ENCODE peak calls at places on chromosomes 7 and 10, in ten cellular contexts. D is cardiac muscle cell; Z is CD8-positive, alpha-beta T cell; C is PC-3; J is stomach; Y is kidney; L is astrocyte of the spinal cord; Q is heart right ventricle; K is foreskin fibroblast; G is A549. R is an unnamed sample.

GRCh38 chr7:143299840-143300239 is 11.7 kb downstream of the CASP2 start:
- DNase-seq in C (peak), Z (peak), J (peak), K (peak), G (peak), Y (no peak), L (no peak), D (peak), Q (peak), R (no peak)

GRCh38 chr10:100519321-100520051 is at the start of gene SEC31B:
- DNase-seq in Y (peak), C (no peak), J (peak), L (no peak), D (peak), Z (no peak), Q (peak), K (peak), G (no peak), R (no peak)

GRCh38 chr10:126867567-126868365 is 37.5 kb upstream of the DOCK1 start:
- DNase-seq in C (peak), Q (no peak), G (no peak), Y (no peak), K (peak), J (no peak), L (peak), Z (no peak), D (no peak), R (peak)

GRCh38 chr7:102983602-102984001 is 70.8 kb downstream of the LRRC17 start:
- DNase-seq in L (no peak), Z (no peak), Q (no peak), D (no peak), K (no peak), Y (no peak), C (no peak), J (no peak), G (no peak), R (no peak)

GRCh38 chr7:41029072-41029492 is 673.8 kb downstream of the INHBA start:
- DNase-seq in D (no peak), K (peak), C (peak), Q (no peak), Z (no peak), L (peak), J (no peak), G (peak), Y (no peak), R (peak)

GRCh38 chr7:83520706-83521105 is 128.2 kb downstream of the SEMA3E start:
- DNase-seq in D (no peak), Z (no peak), L (no peak), J (no peak), K (no peak), Q (no peak), Y (no peak), G (no peak), C (no peak), R (no peak)

GRCh38 chr7:43758861-43759683 is 592 bp downstream of the BLVRA start:
- DNase-seq in Y (no peak), Q (peak), G (no peak), C (peak), L (peak), K (peak), D (peak), Z (peak), J (peak), R (no peak)

GRCh38 chr7:84194484-84195260 is at the start of gene SEMA3A:
- DNase-seq in C (peak), Q (no peak), Y (no peak), D (peak), K (peak), Z (no peak), G (peak), J (no peak), L (peak), R (peak)

GRCh38 chr7:36281945-36282727 is 107.5 kb upstream of the ANLN start:
- DNase-seq in Y (no peak), K (peak), C (no peak), D (no peak), Q (no peak), Z (no peak), L (peak), G (no peak), J (no peak), R (no peak)

GRCh38 chr10:3828404-3829192 is 43.6 kb upstream of the KLF6 start:
- DNase-seq in C (peak), D (no peak), Q (no peak), G (no peak), K (peak), L (peak), Y (no peak), Z (no peak), J (no peak), R (no peak)

DNA sequence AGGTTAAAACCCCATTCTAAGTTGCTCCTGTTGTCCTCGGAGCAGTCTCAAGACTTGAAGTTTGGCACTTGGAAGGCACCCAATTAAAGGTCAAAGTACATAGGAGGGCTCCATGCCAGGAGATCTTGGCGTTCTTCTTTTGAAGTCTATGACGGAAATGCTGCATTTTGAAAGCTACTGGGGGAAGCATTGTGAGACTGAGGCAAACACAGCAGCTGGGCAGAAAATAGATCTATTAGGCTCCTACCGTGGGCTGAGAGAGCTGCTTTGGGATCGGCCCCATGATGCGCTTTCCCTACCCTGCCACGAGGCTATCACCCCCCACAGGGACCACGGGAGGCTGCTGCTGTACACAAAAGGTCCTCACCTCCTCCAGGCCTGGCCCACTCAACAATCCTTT is 20.0 kb downstream of the KIAA1549 start:
- DNase-seq in J (peak), K (peak), C (no peak), Q (no peak), Z (no peak), G (peak), D (no peak), Y (no peak), L (peak), R (no peak)
- H3K4me3 ChIP-seq in J (no peak), K (no peak), C (no peak), Q (no peak), Z (no peak), G (no peak), D (no peak), Y (peak), L (no peak), R (no peak)

GRCh38 chr7:107169120-107170050 is 582 bp downstream of the HBP1 start:
- DNase-seq in Z (peak), L (peak), K (peak), G (peak), Y (peak), Q (peak), C (peak), J (peak), D (peak), R (peak)
- TF ChIP-seq CTCF in Z (no peak), L (no peak), K (no peak), G (no peak), Y (peak), Q (no peak), C (no peak), J (no peak), D (no peak), R (no peak)

DNA sequence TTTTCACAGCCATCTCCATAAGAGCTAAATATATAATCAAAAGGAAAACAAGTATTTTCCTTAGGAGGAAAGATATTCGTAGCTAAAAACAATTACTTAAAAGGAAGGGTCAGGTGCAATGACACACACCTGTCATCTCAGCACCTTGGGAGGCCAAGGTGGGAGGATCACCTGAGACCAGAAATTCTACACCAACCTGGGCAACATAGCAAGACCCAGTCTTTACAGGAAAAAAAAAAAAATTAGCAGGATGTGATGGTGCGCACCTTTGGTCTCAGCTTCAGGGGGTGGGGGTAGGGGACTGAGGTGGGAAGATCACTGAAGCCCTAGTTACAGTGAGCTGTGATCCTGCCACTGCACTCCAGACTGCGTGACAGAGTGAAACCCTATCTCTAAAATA is 11.9 kb downstream of the TNPO3 start:
- DNase-seq in D (no peak), Z (no peak), K (no peak), G (no peak), J (no peak), L (no peak), C (no peak), Q (no peak), Y (no peak), R (no peak)
- H3K4me3 ChIP-seq in D (no peak), Z (no peak), K (no peak), G (no peak), J (no peak), L (no peak), C (no peak), Q (no peak), Y (no peak), R (no peak)

DNA sequence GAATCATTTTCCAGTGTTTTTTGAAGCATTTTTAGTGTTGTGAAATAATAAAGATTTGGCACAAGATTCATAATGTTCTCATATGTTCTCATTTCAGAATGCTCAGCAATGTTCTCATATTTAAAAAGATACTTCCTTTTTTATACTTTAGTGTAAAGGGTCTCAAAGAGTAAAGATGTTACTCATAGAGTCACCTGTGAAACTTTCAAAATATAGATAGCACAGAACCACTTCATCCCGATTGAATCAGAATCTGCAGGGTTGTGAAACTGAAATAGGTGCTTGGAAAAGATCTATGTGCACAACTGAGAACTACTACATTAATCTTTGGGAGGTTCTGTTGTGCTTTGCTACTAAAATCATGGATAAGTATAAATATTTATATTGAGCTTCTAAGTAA is 144.7 kb downstream of the MDFIC start:
- DNase-seq in J (no peak), D (no peak), K (no peak), C (no peak), Q (no peak), G (no peak), L (no peak), Z (no peak), Y (no peak), R (no peak)
- TF ChIP-seq CTCF in J (no peak), D (no peak), K (no peak), C (no peak), Q (no peak), G (no peak), L (no peak), Z (no peak), Y (no peak), R (no peak)

GRCh38 chr7:112985377-112985987 is 101.1 kb downstream of the GPR85 start:
- DNase-seq in J (no peak), D (peak), Q (no peak), Y (no peak), L (peak), Z (no peak), G (no peak), C (peak), K (peak), R (peak)
- H3K4me3 ChIP-seq in J (no peak), D (no peak), Q (no peak), Y (no peak), L (peak), Z (no peak), G (no peak), C (no peak), K (no peak), R (no peak)

GRCh38 chr10:130038019-130038555 is 72.5 kb downstream of the C10orf143 start:
- DNase-seq in C (no peak), K (no peak), Z (no peak), D (no peak), Q (no peak), Y (no peak), J (no peak), G (no peak), L (no peak), R (no peak)
- TF ChIP-seq CTCF in C (no peak), K (no peak), Z (no peak), D (no peak), Q (no peak), Y (no peak), J (no peak), G (no peak), L (no peak), R (no peak)

GRCh38 chr10:5775705-5776104 is 37.5 kb downstream of the GDI2 start:
- DNase-seq in Y (peak), Q (peak), K (no peak), G (no peak), Z (peak), C (no peak), J (peak), L (no peak), D (no peak), R (no peak)
- H3K4me3 ChIP-seq in Y (no peak), Q (no peak), K (no peak), G (no peak), Z (peak), C (no peak), J (no peak), L (no peak), D (no peak), R (no peak)

DNA sequence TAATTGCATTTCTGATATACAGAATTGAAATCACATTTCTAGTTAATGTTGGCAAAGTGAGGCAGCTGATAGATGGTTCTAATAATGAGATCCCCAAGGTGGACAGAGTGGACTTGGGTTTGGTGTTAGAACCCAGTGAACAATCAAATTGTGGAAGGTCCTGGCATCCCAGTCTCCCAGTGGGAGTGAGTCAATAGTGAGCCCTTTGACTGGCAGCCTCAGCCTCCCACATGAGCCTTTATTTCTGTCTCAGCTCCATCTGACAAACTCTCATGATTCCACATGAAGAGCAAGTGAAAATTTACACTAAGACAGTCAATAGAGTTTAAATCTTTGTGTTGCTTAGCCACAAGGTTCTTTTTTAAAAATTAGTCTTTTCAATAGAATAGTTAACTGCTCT is 56.7 kb upstream of the MYO3A start:
- DNase-seq in K (no peak), Z (no peak), D (no peak), C (no peak), J (no peak), G (no peak), L (no peak), Y (no peak), Q (no peak), R (no peak)
- TF ChIP-seq CTCF in K (no peak), Z (no peak), D (no peak), C (no peak), J (no peak), G (no peak), L (no peak), Y (no peak), Q (no peak), R (no peak)

DNA sequence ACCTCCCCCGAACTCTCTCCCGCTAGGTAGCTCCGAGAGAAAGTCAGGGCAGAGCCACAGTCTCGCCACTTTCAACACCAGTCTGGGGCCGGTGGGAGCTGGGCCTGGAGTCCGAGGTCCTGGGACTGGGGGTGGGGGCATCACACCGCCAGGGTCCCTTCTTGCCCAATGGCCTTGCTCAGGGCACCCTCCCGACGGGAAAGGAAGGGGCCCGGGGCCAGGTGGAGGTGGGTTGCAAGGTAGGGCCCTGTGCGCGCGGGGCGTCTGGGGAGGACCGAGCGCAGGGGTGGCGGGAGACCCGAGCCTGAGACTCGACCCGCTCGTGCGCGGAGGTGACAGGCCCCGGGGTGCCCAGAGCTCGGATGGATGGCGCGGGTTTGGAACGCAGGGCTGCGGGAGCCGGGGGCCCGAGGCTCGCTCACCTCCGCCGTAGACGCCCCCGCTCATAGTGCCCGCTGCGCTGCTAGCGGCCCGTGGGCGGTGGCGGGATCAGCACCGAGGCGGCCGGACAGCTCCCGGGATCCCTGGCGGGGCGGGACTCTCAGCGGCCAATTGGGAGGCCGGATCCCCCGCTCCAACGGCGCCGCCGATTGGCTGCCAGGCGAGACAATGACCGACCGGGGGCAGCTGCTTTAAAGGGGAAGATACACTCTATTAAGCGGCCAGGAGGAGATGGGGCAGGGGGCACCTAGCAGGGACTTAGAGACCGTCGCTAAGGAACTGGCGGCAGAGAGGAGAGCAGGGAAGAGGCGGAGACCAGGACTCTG is at the start of gene ACTL6B:
- DNase-seq in K (peak), L (peak), G (peak), C (no peak), Q (peak), D (peak), Y (no peak), Z (peak), J (peak), R (no peak)
- H3K4me3 ChIP-seq in K (no peak), L (no peak), G (no peak), C (no peak), Q (no peak), D (no peak), Y (no peak), Z (no peak), J (no peak), R (no peak)

DNA sequence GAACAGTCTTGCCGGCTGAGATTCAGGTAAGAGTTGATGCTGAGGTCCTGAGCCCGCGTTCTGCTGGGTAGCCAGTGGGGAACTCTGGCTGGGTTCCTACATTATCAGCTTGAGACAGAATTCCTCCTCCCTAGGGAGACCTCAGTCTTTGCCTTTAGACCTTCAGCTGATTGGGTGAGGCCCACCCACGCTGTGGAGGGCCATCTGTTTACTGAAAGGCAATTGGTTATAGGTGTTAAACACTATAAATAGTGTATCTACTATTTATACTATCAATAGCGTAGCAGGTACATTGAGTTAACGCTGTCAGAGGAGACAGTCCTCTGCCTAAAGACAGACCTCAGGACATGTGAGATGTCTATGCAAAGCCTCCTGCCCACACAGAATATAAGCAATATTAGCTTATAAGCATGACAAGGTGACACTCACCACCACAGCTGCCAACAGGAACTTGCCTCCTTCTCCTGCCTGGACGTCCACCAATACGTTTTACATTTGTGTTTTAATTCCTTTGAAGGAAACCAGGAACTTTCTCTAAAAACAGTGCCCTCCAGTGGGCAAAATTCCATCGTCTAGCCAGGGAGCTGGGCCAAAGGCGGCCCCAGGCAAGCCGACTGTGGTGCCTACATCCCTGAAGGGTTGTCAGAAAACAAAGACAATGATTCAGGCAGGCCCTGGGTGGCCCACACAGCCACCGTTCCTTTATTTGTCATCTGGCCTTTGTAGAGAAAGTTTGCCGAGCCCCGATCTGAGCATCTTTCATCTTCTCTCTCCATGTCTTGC is 58.8 kb downstream of the INSIG1 start:
- DNase-seq in J (no peak), K (peak), Q (no peak), G (peak), D (peak), L (peak), Z (no peak), Y (peak), C (peak), R (no peak)
- TF ChIP-seq CTCF in J (no peak), K (peak), Q (peak), G (peak), D (peak), L (peak), Z (no peak), Y (peak), C (peak), R (peak)